ENCODE peak calls at places on chromosomes 4 and X, in five cellular contexts. E is gastrocnemius medialis, Q is DMS53, R is NCI-H1436, D is fibroblast of the aortic adventitia. M is an unnamed sample.

GRCh38 chr4:69823481-69824186 is 36.3 kb downstream of the SULT1E1 start:
- DNase-seq in E (no peak), Q (peak), R (peak), D (peak), M (peak)

GRCh38 chr4:179095585-179096228 is 1653.5 kb upstream of the AGA start:
- DNase-seq in E (no peak), Q (peak), R (no peak), D (no peak), M (no peak)

GRCh38 chr4:95537967-95538485 is 10.7 kb downstream of the UNC5C start:
- DNase-seq in E (no peak), Q (no peak), R (no peak), D (no peak), M (no peak)

GRCh38 chr4:123554819-123555499 is 158.4 kb downstream of the SPRY1 start:
- DNase-seq in E (no peak), Q (peak), R (no peak), D (peak), M (no peak)

GRCh38 chrX:21946925-21947641 is 6.6 kb downstream of the SMS start:
- DNase-seq in E (no peak), Q (no peak), R (no peak), D (peak), M (no peak)

GRCh38 chr4:26051278-26051677 is 137.3 kb downstream of the SMIM20 start:
- DNase-seq in E (no peak), Q (no peak), R (no peak), D (no peak), M (no peak)

GRCh38 chr4:86595426-86595805 is 1.3 kb downstream of the PTPN13 start:
- DNase-seq in E (no peak), Q (peak), R (no peak), D (no peak), M (no peak)

GRCh38 chrX:132909643-132910042 is 48.8 kb downstream of the HS6ST2 start:
- DNase-seq in E (no peak), Q (no peak), R (no peak), D (peak), M (no peak)

M was measured in NK-92 treated with Interleukin-12 subunit alpha and Interleukin-12 subunit beta, amount 100 ng/mL, for 24 hours.